ENCODE peak calls at places on chromosomes 7 and 10, in six cellular contexts. S, L, K, F, I and D are unnamed samples.

GRCh38 chr7:36047254-36047653 is 105.8 kb upstream of the EEPD1 start:
- DNase-seq in S (no peak), L (no peak), K (no peak), F (no peak), I (no peak), D (no peak)

GRCh38 chr7:95772771-95773581 is 622 bp downstream of the DYNC1I1 start:
- DNase-seq in S (peak), L (peak), K (peak), F (no peak), I (peak), D (no peak)

GRCh38 chr7:134827889-134828288 is 48.5 kb downstream of the CALD1 start:
- DNase-seq in S (no peak), L (peak), K (no peak), F (no peak), I (no peak), D (no peak)

GRCh38 chr7:42231043-42231442 is 6.0 kb downstream of the GLI3 start:
- DNase-seq in S (no peak), L (no peak), K (no peak), F (no peak), I (no peak), D (no peak)

GRCh38 chr10:20276127-20276979 is 460.1 kb downstream of the PLXDC2 start:
- DNase-seq in S (no peak), L (no peak), K (no peak), F (no peak), I (no peak), D (no peak)

GRCh38 chr7:22387583-22387982 is 30.6 kb upstream of the RAPGEF5 start:
- DNase-seq in S (no peak), L (no peak), K (no peak), F (no peak), I (no peak), D (no peak)

GRCh38 chr7:116588641-116589594 is 64.1 kb downstream of the CAV1 start:
- DNase-seq in S (peak), L (no peak), K (peak), F (no peak), I (no peak), D (no peak)

GRCh38 chr10:77713506-77714280 is 76.1 kb upstream of the KCNMA1 start:
- DNase-seq in S (no peak), L (no peak), K (no peak), F (no peak), I (no peak), D (no peak)

GRCh38 chr7:151392426-151392825 is 17.4 kb downstream of the WDR86 start:
- DNase-seq in S (no peak), L (peak), K (no peak), F (no peak), I (no peak), D (peak)

GRCh38 chr10:124349231-124349992 is 69.3 kb downstream of the OAT start:
- DNase-seq in S (no peak), L (peak), K (no peak), F (no peak), I (no peak), D (peak)

GRCh38 chr10:124346831-124347230 is 71.9 kb downstream of the OAT start:
- DNase-seq in S (no peak), L (no peak), K (no peak), F (no peak), I (no peak), D (peak)

GRCh38 chr10:124349993-124350280 is 68.8 kb downstream of the OAT start:
- DNase-seq in S (no peak), L (peak), K (no peak), F (no peak), I (no peak), D (peak)

GRCh38 chr10:124347956-124348355 is 70.8 kb downstream of the OAT start:
- DNase-seq in S (no peak), L (peak), K (no peak), F (no peak), I (no peak), D (peak)

DNA sequence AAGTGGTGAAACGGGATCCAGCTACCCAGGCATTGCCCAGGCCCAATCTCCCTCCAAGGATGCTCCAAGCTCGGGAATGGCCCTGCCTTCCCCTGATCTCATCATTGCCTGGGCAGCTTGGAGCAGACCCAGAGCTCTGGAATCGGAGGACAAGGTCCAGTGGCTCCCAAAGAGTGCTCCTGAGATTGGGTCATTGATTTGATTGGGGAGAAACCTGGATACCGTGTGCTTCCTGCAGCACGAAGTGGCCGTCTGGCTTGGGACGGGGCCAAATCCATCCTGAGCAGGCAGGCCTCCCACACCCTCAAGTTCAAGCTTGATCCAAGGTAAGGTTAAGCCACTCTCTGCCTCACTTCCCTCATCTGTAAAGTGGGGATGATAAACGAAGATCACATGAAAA is 69.9 kb downstream of the OAT start:
- DNase-seq in S (no peak), L (no peak), K (no peak), F (no peak), I (no peak), D (peak)
- H3K27ac ChIP-seq in S (no peak), L (no peak), K (no peak), F (no peak), I (no peak), D (no peak)

DNA sequence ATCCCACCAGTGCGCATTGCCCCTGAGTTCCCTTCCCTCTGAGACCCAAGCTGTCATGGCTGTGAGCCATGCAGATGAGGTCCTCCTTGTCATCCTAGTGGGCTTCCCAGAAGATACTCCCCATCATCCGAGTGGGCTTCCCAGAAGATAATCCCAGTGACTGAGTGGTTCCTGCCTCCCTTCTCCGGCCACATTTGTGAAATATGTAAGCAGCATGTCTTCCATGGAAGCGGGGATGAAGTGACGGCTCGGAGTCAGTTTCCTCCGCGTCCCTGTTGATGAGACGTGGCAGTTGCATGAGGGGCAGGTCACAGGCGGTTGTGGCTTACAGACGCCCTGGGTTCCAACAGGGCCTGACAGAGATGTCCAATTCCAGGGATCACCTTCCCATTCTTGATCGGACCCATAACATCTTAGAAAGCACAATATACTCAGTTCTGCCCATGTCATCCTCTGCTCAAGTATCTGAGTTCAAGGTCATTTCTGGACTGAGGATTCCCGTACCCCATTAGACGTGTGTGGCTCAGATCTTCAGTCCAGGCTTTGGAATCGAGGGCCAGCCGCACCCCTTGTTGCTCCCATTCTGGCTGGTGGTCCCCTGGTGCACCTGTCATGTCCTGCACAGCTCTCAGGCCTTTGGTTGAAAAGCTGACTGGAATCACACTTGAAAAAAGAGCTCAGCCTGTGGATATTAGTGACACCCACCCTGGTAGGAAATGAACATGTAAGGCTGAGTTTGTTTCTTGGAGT is 166.9 kb downstream of the PTPRN2 start:
- DNase-seq in S (no peak), L (no peak), K (no peak), F (no peak), I (no peak), D (no peak)
- TF ChIP-seq POLR2A in S (no peak), L (no peak), K (no peak), F (no peak), I (no peak), D (no peak)

GRCh38 chr10:10821926-10822325 is 195.7 kb upstream of the CELF2 start:
- DNase-seq in S (no peak), L (no peak), K (no peak), F (no peak), I (no peak), D (no peak)

GRCh38 chr10:10816453-10816852 is 201.2 kb upstream of the CELF2 start:
- DNase-seq in S (no peak), L (no peak), K (no peak), F (no peak), I (no peak), D (no peak)

GRCh38 chr10:10817609-10818008 is 200.1 kb upstream of the CELF2 start:
- DNase-seq in S (no peak), L (no peak), K (no peak), F (no peak), I (no peak), D (no peak)

GRCh38 chr10:10818082-10818481 is 199.6 kb upstream of the CELF2 start:
- DNase-seq in S (no peak), L (peak), K (no peak), F (no peak), I (no peak), D (no peak)

DNA sequence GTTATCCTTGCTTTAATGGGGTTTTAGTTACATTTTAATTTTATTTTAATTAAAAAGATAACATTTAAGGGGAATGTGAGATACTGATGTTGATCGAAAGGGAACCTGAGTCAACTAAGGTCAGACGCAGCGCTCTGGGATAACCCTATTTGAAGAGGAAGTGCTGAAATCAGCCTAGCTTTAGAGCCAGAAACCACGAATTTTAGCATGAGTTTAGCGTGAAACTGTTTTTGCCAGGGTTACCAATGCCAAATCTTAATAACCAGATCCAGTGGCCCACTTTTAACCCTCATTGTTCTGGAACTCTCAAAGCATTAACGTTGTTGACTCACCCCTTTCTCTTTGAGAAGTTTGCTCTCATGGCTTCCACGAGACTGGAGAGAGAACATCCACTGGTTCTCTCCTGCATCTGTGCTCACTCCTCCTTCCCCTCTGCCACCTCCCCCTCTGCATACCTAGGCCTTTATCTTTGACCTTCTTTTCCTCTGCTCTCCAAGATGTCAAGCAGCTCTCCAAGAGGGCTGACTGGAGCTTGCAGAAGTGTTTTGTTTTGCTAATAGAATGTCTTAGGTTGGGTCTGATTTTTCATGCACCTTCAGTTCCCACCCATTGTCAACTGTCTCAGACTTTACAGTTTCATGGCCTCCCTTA is 198.3 kb upstream of the CELF2 start:
- DNase-seq in S (no peak), L (no peak), K (no peak), F (no peak), I (no peak), D (no peak)
- H3K27ac ChIP-seq in S (no peak), L (no peak), K (no peak), F (no peak), I (no peak), D (no peak)

GRCh38 chr7:90403174-90404113 is at the start of gene CLDN12:
- DNase-seq in S (peak), L (peak), K (peak), F (peak), I (peak), D (peak)
- TF ChIP-seq POLR2A in S (peak), L (peak), K (peak), F (peak), I (peak), D (no peak)

GRCh38 chr10:42637142-42637541 is 1.2 kb downstream of the ZNF33B start:
- DNase-seq in S (no peak), L (no peak), K (no peak), F (no peak), I (no peak), D (no peak)
- H3K27ac ChIP-seq in S (peak), L (peak), K (no peak), F (no peak), I (peak), D (peak)